ENCODE peak calls at places on chromosomes 1 and 21, in five cellular contexts. Q, W, O, X and N are unnamed samples.

GRCh38 chr1:67431869-67432578 is 1.8 kb upstream of the SERBP1 start:
- DNase-seq in Q (peak), W (no peak), O (no peak), X (no peak), N (no peak)

GRCh38 chr1:115877511-115877910 is 36.6 kb upstream of the NHLH2 start:
- DNase-seq in Q (no peak), W (no peak), O (no peak), X (no peak), N (peak)

GRCh38 chr1:9203623-9204022 is 31.0 kb upstream of the H6PD start:
- DNase-seq in Q (no peak), W (no peak), O (no peak), X (no peak), N (no peak)

GRCh38 chr1:12594966-12595838 is 22.8 kb downstream of the DHRS3 start:
- DNase-seq in Q (no peak), W (no peak), O (peak), X (peak), N (peak)

GRCh38 chr1:17581389-17582123 is 42.1 kb downstream of the ARHGEF10L start:
- DNase-seq in Q (peak), W (no peak), O (no peak), X (no peak), N (no peak)

GRCh38 chr1:192521734-192522133 is 53.8 kb upstream of the RGS1 start:
- DNase-seq in Q (no peak), W (no peak), O (no peak), X (no peak), N (no peak)

GRCh38 chr1:169102567-169102966 is 3.9 kb upstream of the ATP1B1 start:
- DNase-seq in Q (no peak), W (peak), O (peak), X (peak), N (peak)

GRCh38 chr1:72170246-72170645 is 112.1 kb downstream of the NEGR1 start:
- DNase-seq in Q (no peak), W (no peak), O (no peak), X (no peak), N (no peak)

GRCh38 chr21:41678016-41678935 is 88.6 kb downstream of the RIPK4 start:
- DNase-seq in Q (no peak), W (no peak), O (peak), X (peak), N (peak)

GRCh38 chr1:84021822-84022221 is 22.9 kb upstream of the TTLL7 start:
- DNase-seq in Q (no peak), W (no peak), O (no peak), X (no peak), N (no peak)

GRCh38 chr21:32562915-32563314 is 22.4 kb downstream of the TCP10L start:
- DNase-seq in Q (peak), W (no peak), O (no peak), X (no peak), N (no peak)

GRCh38 chr1:165384016-165384415 is 27.5 kb upstream of the LMX1A start:
- DNase-seq in Q (no peak), W (no peak), O (no peak), X (no peak), N (no peak)

GRCh38 chr1:77824083-77824482 is 44.6 kb downstream of the MIGA1 start:
- DNase-seq in Q (no peak), W (peak), O (peak), X (no peak), N (peak)

GRCh38 chr1:6603851-6604558 is 1.3 kb upstream of the KLHL21 start:
- DNase-seq in Q (no peak), W (peak), O (peak), X (peak), N (peak)

GRCh38 chr1:201463071-201463552 is 5.9 kb downstream of the PHLDA3 start:
- DNase-seq in Q (no peak), W (no peak), O (no peak), X (no peak), N (no peak)

GRCh38 chr1:41953291-41953690 is 34.6 kb upstream of the HIVEP3 start:
- DNase-seq in Q (no peak), W (no peak), O (no peak), X (no peak), N (no peak)

GRCh38 chr21:27077501-27077900 is 110.6 kb upstream of the ADAMTS5 start:
- DNase-seq in Q (no peak), W (no peak), O (no peak), X (no peak), N (no peak)

GRCh38 chr1:89907669-89908293 is 86.9 kb downstream of the LRRC8D start:
- DNase-seq in Q (no peak), W (no peak), O (peak), X (no peak), N (peak)

GRCh38 chr1:159828916-159829634 is 2.4 kb downstream of the SLAMF8 start:
- DNase-seq in Q (peak), W (no peak), O (no peak), X (peak), N (no peak)

GRCh38 chr1:113903496-113904291 is 905 bp downstream of the AP4B1 start:
- DNase-seq in Q (peak), W (no peak), O (no peak), X (no peak), N (no peak)

GRCh38 chr21:27564684-27565280 is 597.9 kb upstream of the ADAMTS5 start:
- DNase-seq in Q (peak), W (peak), O (peak), X (no peak), N (peak)